ENCODE peak calls at places on chromosomes 7 and 10, in four cellular contexts. One of them, this sample, is unnamed.

GRCh38 chr7:70017371-70017770 is 419.1 kb downstream of the AUTS2 start:
- DNase-seq in aorta: no peak
- DNase-seq in Right ventricle myocardium superior: no peak
- DNase-seq in BE2C: no peak
- DNase-seq in this sample: no peak

GRCh38 chr7:22329816-22330524 is 27.0 kb downstream of the RAPGEF5 start:
- DNase-seq in aorta: no peak
- DNase-seq in Right ventricle myocardium superior: no peak
- DNase-seq in BE2C: peak
- DNase-seq in this sample: no peak

GRCh38 chr7:37259381-37259821 is 189.3 kb downstream of the ELMO1 start:
- DNase-seq in aorta: no peak
- DNase-seq in Right ventricle myocardium superior: no peak
- DNase-seq in BE2C: no peak
- DNase-seq in this sample: no peak

GRCh38 chr7:104963991-104964385 is 50.0 kb upstream of the KMT2E start:
- DNase-seq in aorta: no peak
- DNase-seq in Right ventricle myocardium superior: no peak
- DNase-seq in BE2C: no peak
- DNase-seq in this sample: no peak

GRCh38 chr7:106535234-106536026 is 125.5 kb downstream of the CCDC71L start:
- DNase-seq in aorta: no peak
- DNase-seq in Right ventricle myocardium superior: no peak
- DNase-seq in BE2C: no peak
- DNase-seq in this sample: no peak

GRCh38 chr10:124741281-124741921 is 2.8 kb downstream of the FAM53B start:
- DNase-seq in aorta: peak
- DNase-seq in Right ventricle myocardium superior: peak
- DNase-seq in BE2C: peak
- DNase-seq in this sample: peak

GRCh38 chr10:72328829-72329204 is 25.9 kb downstream of the DNAJB12 start:
- DNase-seq in aorta: no peak
- DNase-seq in Right ventricle myocardium superior: no peak
- DNase-seq in BE2C: no peak
- DNase-seq in this sample: no peak

GRCh38 chr7:2386964-2387669 is 16.3 kb upstream of the CHST12 start:
- DNase-seq in aorta: no peak
- DNase-seq in Right ventricle myocardium superior: no peak
- DNase-seq in BE2C: peak
- DNase-seq in this sample: no peak

GRCh38 chr7:156015237-156016020 is 203.2 kb upstream of the SHH start:
- DNase-seq in aorta: peak
- DNase-seq in Right ventricle myocardium superior: no peak
- DNase-seq in BE2C: no peak
- DNase-seq in this sample: peak

GRCh38 chr10:63703113-63703670 is 182.0 kb downstream of the REEP3 start:
- DNase-seq in aorta: no peak
- DNase-seq in Right ventricle myocardium superior: no peak
- DNase-seq in BE2C: no peak
- DNase-seq in this sample: no peak

GRCh38 chr7:51244053-51244452 is 72.6 kb downstream of the COBL start:
- DNase-seq in aorta: no peak
- DNase-seq in Right ventricle myocardium superior: no peak
- DNase-seq in BE2C: no peak
- DNase-seq in this sample: no peak